ENCODE peak calls at places on chromosomes 16 and 17, in six cellular contexts. P, X, A, M, I and Q are unnamed samples.

GRCh38 chr17:82238562-82239201 is 9.8 kb downstream of the SLC16A3 start:
- DNase-seq in P (no peak), A (no peak), I (no peak), M (no peak), X (peak), Q (no peak)

GRCh38 chr16:3882531-3882930 is 2.0 kb upstream of the CREBBP start:
- DNase-seq in P (no peak), X (no peak), M (no peak), A (no peak), I (no peak), Q (no peak)

GRCh38 chr16:23400387-23400930 is 52.5 kb downstream of the COG7 start:
- DNase-seq in I (no peak), P (no peak), M (no peak), A (no peak), X (no peak), Q (no peak)

GRCh38 chr17:48804936-48805411 is 12.1 kb downstream of the TTLL6 start:
- DNase-seq in I (peak), M (peak), X (peak), P (no peak), A (peak), Q (peak)

GRCh38 chr17:44187131-44187899 is 543 bp downstream of the TMUB2 start:
- DNase-seq in A (peak), I (peak), M (no peak), X (peak), P (no peak), Q (peak)

GRCh38 chr17:20896153-20896649 is 146.6 kb downstream of the USP22 start:
- DNase-seq in P (no peak), M (no peak), X (no peak), I (no peak), A (no peak), Q (no peak)

GRCh38 chr16:22001591-22001990 is 675 bp upstream of the PDZD9 start:
- DNase-seq in A (no peak), X (no peak), M (no peak), P (no peak), I (no peak), Q (no peak)

GRCh38 chr16:85328665-85329058 is 216.4 kb upstream of the CIBAR2 start:
- DNase-seq in A (no peak), I (peak), P (no peak), M (no peak), X (peak), Q (no peak)

GRCh38 chr17:27216836-27217235 is 77.1 kb upstream of the WSB1 start:
- DNase-seq in M (no peak), A (no peak), I (no peak), X (no peak), P (no peak), Q (no peak)

GRCh38 chr16:25118851-25119584 is 7.5 kb downstream of the LCMT1 start:
- DNase-seq in I (no peak), M (no peak), A (no peak), X (no peak), P (no peak), Q (no peak)

GRCh38 chr16:66335704-66336329 is 30.7 kb upstream of the CDH5 start:
- DNase-seq in P (no peak), A (no peak), X (no peak), M (no peak), I (no peak), Q (no peak)

GRCh38 chr16:61820398-61820797 is 215.8 kb downstream of the CDH8 start:
- DNase-seq in A (no peak), P (no peak), I (no peak), M (no peak), X (no peak), Q (no peak)

GRCh38 chr17:82933006-82933310 is 93.1 kb upstream of the ZNF750 start:
- DNase-seq in P (no peak), M (no peak), A (no peak), I (no peak), X (no peak), Q (no peak)

GRCh38 chr17:65287040-65287439 is 149.9 kb downstream of the RGS9 start:
- DNase-seq in I (no peak), M (no peak), P (no peak), X (no peak), A (no peak), Q (no peak)

GRCh38 chr16:66551362-66551761 is 1.0 kb upstream of the CKLF start:
- DNase-seq in X (peak), M (peak), A (peak), I (no peak), P (peak), Q (no peak)

GRCh38 chr17:17767096-17767470 is 69.7 kb downstream of the SREBF1 start:
- DNase-seq in M (no peak), P (no peak), I (no peak), X (no peak), A (no peak), Q (no peak)

GRCh38 chr17:5272313-5272712 is 9.8 kb upstream of the RABEP1 start:
- DNase-seq in M (no peak), I (no peak), A (no peak), X (no peak), P (no peak), Q (no peak)

GRCh38 chr16:66036162-66036561 is 330.3 kb upstream of the CDH5 start:
- DNase-seq in M (peak), P (no peak), X (no peak), A (no peak), I (no peak), Q (no peak)

GRCh38 chr17:34974179-34974578 is 6.1 kb upstream of the LIG3 start:
- DNase-seq in M (no peak), X (no peak), P (no peak), I (no peak), A (no peak), Q (no peak)

GRCh38 chr17:42276359-42276608 is at the start of gene STAT5B:
- DNase-seq in M (no peak), A (peak), P (no peak), I (peak), X (peak), Q (peak)

GRCh38 chr16:79272141-79272577 is 328.4 kb downstream of the MAF start:
- DNase-seq in M (no peak), I (no peak), X (no peak), A (no peak), P (no peak), Q (no peak)

GRCh38 chr17:5592382-5592781 is 8.1 kb upstream of the NLRP1 start:
- DNase-seq in A (no peak), I (no peak), P (no peak), M (peak), X (no peak), Q (no peak)

GRCh38 chr17:70886648-70887047 is 717.3 kb downstream of the KCNJ2 start:
- DNase-seq in I (no peak), A (no peak), M (no peak), X (no peak), P (no peak), Q (no peak)

GRCh38 chr17:54903375-54903774 is 2.7 kb downstream of the TOM1L1 start:
- DNase-seq in A (no peak), M (peak), I (no peak), P (no peak), X (no peak), Q (no peak)

GRCh38 chr16:1282275-1282995 is 26.6 kb downstream of the TPSD1 start:
- DNase-seq in A (no peak), X (peak), P (no peak), M (no peak), I (no peak), Q (no peak)

GRCh38 chr17:4550534-4551039 is 4.6 kb downstream of the MYBBP1A start:
- DNase-seq in I (no peak), X (no peak), M (no peak), A (no peak), P (no peak), Q (no peak)

GRCh38 chr17:80646328-80646727 is 101.7 kb downstream of the RPTOR start:
- DNase-seq in X (no peak), I (no peak), P (no peak), M (no peak), A (no peak), Q (no peak)

GRCh38 chr17:1485748-1486376 is 6.6 kb downstream of the MYO1C start:
- DNase-seq in M (no peak), X (peak), P (no peak), I (peak), A (peak), Q (peak)

GRCh38 chr17:58267347-58268324 is 13.1 kb downstream of the MPO start:
- DNase-seq in A (no peak), X (no peak), I (peak), M (no peak), P (no peak), Q (no peak)

GRCh38 chr17:60077672-60078519 is 825 bp downstream of the HEATR6 start:
- DNase-seq in X (no peak), P (no peak), M (no peak), A (no peak), I (no peak), Q (no peak)

GRCh38 chr17:69997332-69997731 is 77.7 kb upstream of the KCNJ16 start:
- DNase-seq in I (no peak), M (no peak), A (no peak), P (no peak), X (no peak), Q (no peak)

GRCh38 chr16:50265260-50265659 is 1.1 kb upstream of the ADCY7 start:
- DNase-seq in X (peak), I (no peak), M (peak), P (no peak), A (no peak), Q (no peak)

GRCh38 chr17:39709319-39709997 is 9.6 kb downstream of the ERBB2 start:
- DNase-seq in P (no peak), I (no peak), A (no peak), M (no peak), X (no peak), Q (no peak)

GRCh38 chr16:20871258-20871657 is 28.9 kb downstream of the DCUN1D3 start:
- DNase-seq in I (no peak), A (no peak), M (no peak), X (no peak), P (no peak), Q (no peak)

GRCh38 chr16:77986021-77986420 is 36.3 kb upstream of the CLEC3A start:
- DNase-seq in X (no peak), I (no peak), M (no peak), P (no peak), A (no peak), Q (no peak)
- TF ChIP-seq TAF1 in X (no peak), I (no peak), M (no peak), P (no peak), A (no peak), Q (no peak)

GRCh38 chr17:10729334-10730193 is at the start of gene TMEM220:
- DNase-seq in M (peak), I (peak), A (peak), P (no peak), X (no peak), Q (peak)
- TF ChIP-seq POLR2A in M (peak), I (peak), A (no peak), P (peak), X (no peak), Q (peak)

GRCh38 chr16:17205279-17206139 is 265.3 kb downstream of the XYLT1 start:
- DNase-seq in P (no peak), A (no peak), I (peak), X (no peak), M (no peak), Q (no peak)
- TF ChIP-seq TAF1 in P (no peak), A (no peak), I (no peak), X (no peak), M (no peak), Q (no peak)

GRCh38 chr17:57077000-57077399 is 8.0 kb upstream of the AKAP1 start:
- DNase-seq in I (no peak), M (no peak), P (no peak), A (no peak), X (no peak), Q (no peak)
- TF ChIP-seq POLR2A in I (no peak), M (no peak), P (no peak), A (no peak), X (no peak), Q (no peak)

GRCh38 chr16:14502932-14503741 is 126.9 kb downstream of the PARN start:
- DNase-seq in P (peak), X (no peak), M (no peak), I (no peak), A (no peak), Q (no peak)

GRCh38 chr16:14509675-14510132 is 120.4 kb downstream of the PARN start:
- DNase-seq in M (no peak), P (no peak), X (no peak), I (no peak), A (no peak), Q (no peak)

GRCh38 chr16:14502256-14502875 is 127.7 kb downstream of the PARN start:
- DNase-seq in I (no peak), P (no peak), M (no peak), X (no peak), A (no peak), Q (no peak)

GRCh38 chr16:14509055-14509454 is 121.0 kb downstream of the PARN start:
- DNase-seq in P (no peak), A (no peak), X (no peak), M (peak), I (no peak), Q (no peak)

DNA sequence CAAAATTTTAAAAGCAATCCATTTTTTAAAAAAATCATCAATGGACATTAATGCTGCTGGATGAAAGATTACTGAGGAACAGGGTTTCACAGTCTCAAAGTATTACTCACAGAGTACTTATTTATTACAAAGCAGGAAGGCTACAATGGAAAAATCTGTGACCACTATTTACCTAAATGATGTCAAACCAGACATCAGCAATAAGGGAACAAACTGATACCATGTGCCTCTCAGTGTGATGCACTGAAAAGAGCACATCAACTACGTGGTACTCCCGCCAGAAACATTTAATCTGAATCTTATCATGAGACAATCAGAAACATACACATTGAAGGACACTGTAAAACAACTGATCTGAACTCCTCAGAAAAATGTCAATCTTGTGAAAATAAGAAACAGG is 124.2 kb downstream of the PARN start:
- DNase-seq in M (peak), X (no peak), I (no peak), P (no peak), A (no peak), Q (no peak)
- TF ChIP-seq TAF1 in M (no peak), X (no peak), I (no peak), P (no peak), A (no peak), Q (no peak)

DNA sequence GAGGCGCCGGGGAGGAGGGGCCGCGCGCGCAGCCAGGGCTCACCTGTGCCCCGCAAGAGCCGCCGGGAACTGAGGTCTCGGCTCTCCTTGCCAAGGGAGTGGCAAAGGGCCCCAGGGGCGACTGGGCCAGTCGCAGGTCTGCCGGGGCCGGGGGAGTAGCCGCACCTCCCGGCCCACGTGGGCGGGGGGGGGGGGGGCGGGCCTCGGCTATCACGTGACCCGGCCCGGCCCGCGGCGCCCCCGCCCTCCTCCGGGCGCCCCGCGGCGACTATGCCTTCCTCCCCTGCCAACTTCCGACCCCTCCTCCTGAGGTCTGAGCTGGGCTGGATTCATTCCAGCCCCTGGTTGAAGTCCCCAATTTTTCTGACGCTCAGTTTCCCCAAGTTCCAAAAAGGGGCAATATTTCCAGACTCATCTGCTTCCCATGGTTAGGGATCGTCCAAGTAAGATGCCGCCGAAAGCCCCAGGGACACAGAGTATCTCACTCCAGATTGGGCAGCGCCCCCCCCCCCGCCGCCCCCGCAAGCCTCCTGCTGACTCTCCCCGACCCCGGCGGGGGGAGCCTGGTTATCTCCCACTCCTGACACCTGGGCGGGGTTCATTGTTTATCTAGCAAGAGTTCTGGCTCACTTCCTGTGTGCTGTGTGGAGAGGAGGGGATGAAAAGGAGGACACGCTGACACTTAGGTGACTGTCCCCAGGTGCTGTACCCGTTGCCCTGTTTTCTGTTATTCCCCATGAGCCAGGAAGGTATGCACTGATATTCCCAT is at the start of gene TMC6:
- DNase-seq in I (peak), X (peak), M (peak), A (peak), P (no peak), Q (peak)
- TF ChIP-seq POLR2A in I (no peak), X (no peak), M (peak), A (no peak), P (peak), Q (peak)

DNA sequence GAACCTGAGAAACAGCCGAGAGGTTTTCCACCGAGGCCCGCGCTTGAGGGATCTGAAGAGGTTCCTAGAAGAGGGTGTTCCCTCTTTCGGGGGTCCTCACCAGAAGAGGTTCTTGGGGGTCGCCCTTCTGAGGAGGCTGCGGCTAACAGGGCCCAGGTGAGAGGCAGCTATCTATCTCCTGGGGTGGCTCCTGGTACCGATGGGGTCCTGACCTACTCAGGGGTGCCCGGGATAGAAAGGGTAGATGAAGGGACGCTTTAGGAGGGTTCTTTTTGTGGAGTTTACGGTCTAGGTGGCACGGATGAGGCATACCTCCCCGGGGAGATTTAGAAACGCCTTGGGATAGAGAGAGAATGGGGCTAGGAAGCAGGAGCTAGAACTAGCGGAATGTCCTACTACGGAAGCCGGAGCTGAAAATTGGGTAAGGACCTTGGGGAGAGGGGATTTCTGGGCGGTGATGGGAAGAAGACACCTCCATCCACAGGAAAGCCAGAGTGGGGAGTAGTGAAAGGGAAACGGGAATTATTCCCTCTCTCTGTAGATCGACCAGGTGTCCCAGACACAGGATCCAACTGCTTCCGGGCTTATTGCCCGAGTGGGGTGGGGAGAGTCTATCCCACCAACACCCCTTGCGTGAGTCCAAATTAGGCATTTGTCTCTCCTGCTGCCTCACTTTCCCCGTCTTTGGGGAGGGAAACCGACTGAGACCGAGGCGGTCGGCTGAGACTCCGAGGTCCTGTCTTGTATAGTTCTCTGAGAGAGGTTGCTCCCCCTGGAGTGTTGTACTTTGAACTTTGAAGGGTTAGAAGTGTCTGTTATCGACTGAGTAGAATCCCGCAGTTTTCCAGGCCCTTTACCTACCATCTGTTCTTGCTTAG is 740 bp downstream of the RSPRY1 start:
- DNase-seq in M (peak), A (no peak), X (peak), P (no peak), I (peak), Q (no peak)
- TF ChIP-seq TAF1 in M (peak), A (no peak), X (peak), P (no peak), I (no peak), Q (peak)

GRCh38 chr16:5323742-5324141 is 226.1 kb upstream of the EEF2KMT start:
- DNase-seq in A (no peak), X (no peak), P (no peak), I (no peak), M (no peak), Q (no peak)

GRCh38 chr16:5315914-5316313 is 218.3 kb upstream of the EEF2KMT start:
- DNase-seq in M (no peak), P (no peak), A (no peak), I (no peak), X (no peak), Q (no peak)

GRCh38 chr16:5321925-5322324 is 224.3 kb upstream of the EEF2KMT start:
- DNase-seq in A (no peak), P (no peak), I (no peak), X (no peak), M (no peak), Q (no peak)

GRCh38 chr16:5323284-5323683 is 225.7 kb upstream of the EEF2KMT start:
- DNase-seq in A (no peak), P (no peak), I (peak), X (no peak), M (no peak), Q (no peak)

GRCh38 chr16:5319799-5320198 is 222.2 kb upstream of the EEF2KMT start:
- DNase-seq in I (no peak), M (no peak), P (no peak), X (no peak), A (no peak), Q (no peak)
- TF ChIP-seq POLR2A in I (no peak), M (no peak), P (no peak), X (no peak), A (no peak), Q (no peak)

DNA sequence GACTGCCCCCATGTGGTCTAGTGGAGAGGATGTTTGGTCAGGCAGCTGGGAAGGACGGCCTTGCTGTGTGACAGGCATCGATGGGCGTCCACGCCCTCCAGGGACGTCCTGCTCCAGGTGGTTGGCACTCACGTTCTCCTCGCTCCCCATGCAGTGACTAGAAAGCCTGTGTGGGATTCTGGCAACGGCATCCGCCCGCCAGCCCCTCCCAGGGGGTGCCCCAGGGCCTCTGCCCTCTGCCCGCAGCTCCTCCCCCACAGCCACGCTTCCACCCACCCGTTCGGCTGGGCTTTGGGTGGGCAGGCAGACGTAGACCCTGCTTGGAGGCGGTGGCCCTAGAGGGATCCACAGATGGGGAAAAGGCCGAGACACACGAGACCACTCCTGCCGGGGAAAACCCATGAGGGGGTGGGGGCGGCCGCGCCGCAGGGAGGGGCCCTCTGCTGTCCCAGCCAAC is 4.7 kb upstream of the IL17C start:
- DNase-seq in M (peak), P (peak), A (peak), X (peak), I (peak), Q (no peak)
- TF ChIP-seq TAF1 in M (no peak), P (no peak), A (no peak), X (no peak), I (no peak), Q (no peak)

GRCh38 chr17:72926171-72926570 is 166.3 kb downstream of the SLC39A11 start:
- DNase-seq in M (no peak), I (no peak), P (no peak), A (no peak), X (no peak), Q (no peak)
- TF ChIP-seq POLR2A in M (no peak), I (no peak), P (no peak), A (no peak), X (no peak), Q (no peak)